ENCODE peak calls at places on chromosomes 1 and 21, in eight cellular contexts. Q is GM12878, W is A549, P is transverse colon, L is HepG2, K is tibial nerve, N is sigmoid colon, C is K562. S is an unnamed sample.

GRCh38 chr1:24420547-24420946 is 4.9 kb downstream of the NIPAL3 start:
- DNase-seq in Q (no peak), W (no peak), P (no peak), L (no peak), K (no peak), N (no peak), C (no peak), S (no peak)

GRCh38 chr1:193372553-193372952 is 186.1 kb upstream of the B3GALT2 start:
- DNase-seq in Q (no peak), W (no peak), P (no peak), L (no peak), K (no peak), N (no peak), C (no peak), S (no peak)

GRCh38 chr1:156666862-156667609 is 10.2 kb downstream of the NES start:
- DNase-seq in Q (no peak), W (no peak), P (no peak), L (peak; percentile 51), K (no peak), N (no peak), C (no peak), S (peak; percentile 27)

GRCh38 chr21:42850866-42851391 is 28.4 kb downstream of the WDR4 start:
- DNase-seq in Q (no peak), W (peak; percentile 23), P (no peak), L (no peak), K (no peak), N (no peak), C (peak; percentile 64), S (no peak)

GRCh38 chr1:29569971-29570634 is 333.8 kb downstream of the PTPRU start:
- DNase-seq in Q (no peak), W (peak; percentile 13), P (no peak), L (peak; percentile 43), K (no peak), N (no peak), C (no peak), S (no peak)

GRCh38 chr1:241762713-241763339 is 85.2 kb upstream of the EXO1 start:
- DNase-seq in Q (no peak), W (no peak), P (no peak), L (no peak), K (no peak), N (no peak), C (no peak), S (no peak)

GRCh38 chr1:224768971-224769370 is 152.9 kb downstream of the CNIH3 start:
- DNase-seq in Q (no peak), W (no peak), P (no peak), L (no peak), K (no peak), N (no peak), C (no peak), S (no peak)

GRCh38 chr1:243396424-243396823 is 140.6 kb downstream of the SDCCAG8 start:
- DNase-seq in Q (no peak), W (no peak), P (no peak), L (no peak), K (no peak), N (no peak), C (no peak), S (no peak)

GRCh38 chr1:3584915-3585314 is 26.4 kb downstream of the MEGF6 start:
- DNase-seq in Q (no peak), W (no peak), P (no peak), L (no peak), K (no peak), N (no peak), C (no peak), S (no peak)

GRCh38 chr1:100671604-100672003 is 47.9 kb upstream of the VCAM1 start:
- DNase-seq in Q (no peak), W (no peak), P (no peak), L (no peak), K (no peak), N (no peak), C (no peak), S (no peak)

GRCh38 chr1:197423006-197423405 is 155.0 kb downstream of the CRB1 start:
- DNase-seq in Q (no peak), W (no peak), P (no peak), L (no peak), K (no peak), N (no peak), C (no peak), S (no peak)

GRCh38 chr1:109488201-109488600 is 4.5 kb downstream of the ATXN7L2 start:
- DNase-seq in Q (no peak), W (no peak), P (no peak), L (no peak), K (no peak), N (no peak), C (peak; percentile 65), S (no peak)

GRCh38 chr1:39352881-39353280 is 138.6 kb upstream of the BMP8A start:
- DNase-seq in Q (no peak), W (no peak), P (no peak), L (no peak), K (no peak), N (no peak), C (no peak), S (no peak)

GRCh38 chr21:27315373-27315772 is 348.5 kb upstream of the ADAMTS5 start:
- DNase-seq in Q (no peak), W (no peak), P (no peak), L (no peak), K (no peak), N (no peak), C (no peak), S (no peak)

GRCh38 chr1:28249013-28249870 is 10.1 kb upstream of the SESN2 start:
- DNase-seq in Q (no peak), W (peak; percentile 57), P (peak; percentile 50), L (no peak), K (no peak), N (peak; percentile 79), C (no peak), S (no peak)

GRCh38 chr1:144551107-144551542 is 41.6 kb upstream of the PPIAL4F start:
- DNase-seq in Q (no peak), W (no peak), P (peak; percentile 14), L (no peak), K (no peak), N (no peak), C (no peak), S (no peak)

GRCh38 chr1:6037338-6037762 is 8.3 kb upstream of the KCNAB2 start:
- DNase-seq in Q (no peak), W (no peak), P (no peak), L (no peak), K (no peak), N (no peak), C (no peak), S (no peak)

GRCh38 chr1:230572121-230573083 is 69.9 kb upstream of the COG2 start:
- DNase-seq in Q (no peak), W (no peak), P (peak; percentile 65), L (peak; percentile 39), K (no peak), N (no peak), C (no peak), S (no peak)

GRCh38 chr1:74246266-74246665 is 11.1 kb downstream of the TNNI3K start:
- DNase-seq in Q (no peak), W (no peak), P (no peak), L (no peak), K (no peak), N (no peak), C (no peak), S (no peak)

GRCh38 chr21:35400233-35400939 is 351.3 kb upstream of the RUNX1 start:
- DNase-seq in Q (peak; percentile 19), W (peak; percentile 5), P (peak; percentile 32), L (peak; percentile 67), K (peak; percentile 16), N (no peak), C (peak; percentile 18), S (no peak)

GRCh38 chr1:17802945-17803344 is 47.8 kb downstream of the ACTL8 start:
- DNase-seq in Q (no peak), W (no peak), P (no peak), L (no peak), K (no peak), N (no peak), C (no peak), S (no peak)

GRCh38 chr1:228212966-228213844 is 5.4 kb downstream of the OBSCN start:
- DNase-seq in Q (peak; percentile 9), W (peak; percentile 79), P (peak; percentile 91), L (peak; percentile 25), K (peak; percentile 66), N (peak; percentile 90), C (peak; percentile 98), S (peak; percentile 85)
- TF ChIP-seq EP300 in Q (no peak), W (no peak), P (no peak), L (no peak), K (no peak), N (no peak), C (no peak), S (no peak)

GRCh38 chr21:45286671-45287437 is 841 bp downstream of the POFUT2 start:
- DNase-seq in Q (no peak), W (no peak), P (peak; percentile 8), L (no peak), K (no peak), N (peak; percentile 64), C (peak; percentile 75), S (peak; percentile 53)

GRCh38 chr21:45289134-45289533 is 1.4 kb upstream of the POFUT2 start:
- DNase-seq in Q (no peak), W (no peak), P (no peak), L (no peak), K (no peak), N (no peak), C (no peak), S (peak; percentile 6)

GRCh38 chr21:45289655-45290515 is 2.2 kb upstream of the POFUT2 start:
- DNase-seq in Q (no peak), W (peak; percentile 21), P (no peak), L (no peak), K (no peak), N (no peak), C (no peak), S (peak; percentile 36)

GRCh38 chr21:45288441-45288841 is 746 bp upstream of the POFUT2 start:
- DNase-seq in Q (no peak), W (no peak), P (peak; percentile 34), L (no peak), K (no peak), N (peak; percentile 73), C (no peak), S (no peak)

GRCh38 chr21:45287438-45288391 is at the start of gene POFUT2:
- DNase-seq in Q (peak; percentile 82), W (peak; percentile 83), P (peak; percentile 99), L (peak; percentile 86), K (peak; percentile 93), N (peak; percentile 99), C (peak; percentile 100), S (peak; percentile 99)
- TF ChIP-seq POLR2A in Q (peak; percentile 90), W (peak; percentile 66), P (peak; percentile 88), L (peak; percentile 76), K (peak; percentile 70), N (peak; percentile 89), C (peak; percentile 83), S (peak; percentile 82)

DNA sequence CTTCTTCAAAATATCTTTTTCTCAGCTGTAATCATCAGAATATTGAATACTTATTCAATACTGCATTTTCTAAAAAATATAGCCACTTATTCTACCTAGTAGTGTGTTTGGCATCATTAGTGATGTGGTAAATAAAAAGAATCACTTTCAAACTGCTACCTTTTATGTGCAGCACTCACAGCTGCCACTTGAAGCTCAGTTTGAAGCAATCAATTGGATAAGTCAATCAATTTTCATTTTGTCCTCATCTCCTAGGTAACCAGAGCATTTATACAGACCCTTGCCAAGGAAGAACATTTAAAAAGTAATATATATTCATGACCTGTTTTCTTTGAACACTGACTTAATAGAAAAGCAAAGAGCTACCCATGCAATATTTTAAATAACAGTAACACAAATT is 168.2 kb upstream of the C21orf91 start:
- DNase-seq in Q (no peak), W (no peak), P (no peak), L (no peak), K (no peak), N (no peak), C (no peak), S (no peak)
- H3K4me3 ChIP-seq in Q (no peak overlapping the region), W (no peak overlapping the region), P (no peak overlapping the region), L (no peak overlapping the region), K (no peak overlapping the region), N (no peak overlapping the region), C (no peak overlapping the region), S (no peak overlapping the region)

GRCh38 chr1:67371043-67371442 is 59.2 kb downstream of the SERBP1 start:
- DNase-seq in Q (no peak), W (no peak), P (no peak), L (no peak), K (no peak), N (no peak), C (no peak), S (no peak)
- TF ChIP-seq EP300 in Q (no peak), W (no peak), P (no peak), L (no peak), K (no peak), N (no peak), C (no peak), S (no peak)